ENCODE peak calls at places on chromosomes 12 and 14, in nine cellular contexts. I is AG09309, N is stomach, O is astrocyte, D is H7, B is kidney epithelial cell, K is GM23248, W is lung, C is foreskin fibroblast. H is an unnamed sample.

GRCh38 chr14:91919814-91920213 is 27.7 kb downstream of the FBLN5 start:
- DNase-seq in B (no peak), C (peak; percentile 63), I (peak; percentile 16), W (no peak), D (no peak), K (peak; percentile 84), N (no peak), O (peak; percentile 66), H (peak; percentile 63)

GRCh38 chr12:106115450-106115849 is 23.3 kb downstream of the NUAK1 start:
- DNase-seq in N (no peak), W (no peak), B (no peak), D (no peak), C (no peak), K (no peak), I (no peak), O (peak; percentile 60), H (no peak)

GRCh38 chr12:51752490-51752889 is 96.0 kb downstream of the FIGNL2 start:
- DNase-seq in W (peak; percentile 71), I (peak; percentile 83), N (peak; percentile 30), D (no peak), O (peak; percentile 87), C (peak; percentile 87), K (peak; percentile 95), B (peak; percentile 42), H (peak; percentile 39)

GRCh38 chr12:18323159-18323558 is 61.8 kb downstream of the PIK3C2G start:
- DNase-seq in B (no peak), D (no peak), N (no peak), K (peak; percentile 79), W (no peak), O (peak; percentile 39), I (no peak), C (peak; percentile 38), H (no peak)

GRCh38 chr14:74549588-74549987 is 56.0 kb downstream of the ISCA2 start:
- DNase-seq in N (no peak), I (no peak), W (no peak), O (no peak), D (no peak), C (no peak), B (no peak), K (peak; percentile 45), H (no peak)

GRCh38 chr14:105028251-105028927 is 7.5 kb upstream of the CDCA4 start:
- DNase-seq in I (no peak), D (no peak), C (no peak), W (no peak), K (peak; percentile 54), B (no peak), N (no peak), O (no peak), H (no peak)

GRCh38 chr12:106113042-106113441 is 25.7 kb downstream of the NUAK1 start:
- DNase-seq in B (no peak), D (no peak), W (no peak), I (no peak), C (no peak), O (peak; percentile 81), K (peak; percentile 93), N (no peak), H (no peak)

GRCh38 chr14:79878785-79879184 is 332.5 kb downstream of the DIO2 start:
- DNase-seq in D (no peak), I (no peak), K (no peak), O (no peak), B (no peak), N (no peak), W (no peak), C (no peak), H (no peak)

GRCh38 chr14:49687942-49688700 is at the start of gene POLE2:
- DNase-seq in D (peak; percentile 93), W (peak; percentile 75), O (peak; percentile 48), B (no peak), C (peak; percentile 58), N (peak; percentile 78), I (no peak), K (peak; percentile 83), H (peak; percentile 59)

GRCh38 chr12:76025601-76026575 is 5.7 kb downstream of the PHLDA1 start:
- DNase-seq in D (no peak), I (no peak), C (peak; percentile 71), K (peak; percentile 38), N (no peak), W (no peak), B (no peak), O (peak; percentile 51), H (no peak)

GRCh38 chr12:123005081-123005626 is 24.7 kb downstream of the ARL6IP4 start:
- DNase-seq in C (no peak), K (no peak), O (no peak), D (no peak), B (no peak), W (no peak), N (no peak), I (no peak), H (no peak)

GRCh38 chr12:40794087-40794486 is 101.8 kb downstream of the CNTN1 start:
- DNase-seq in N (no peak), D (no peak), B (no peak), O (no peak), I (no peak), C (no peak), K (no peak), W (no peak), H (no peak)

GRCh38 chr12:26274441-26275312 is 79.3 kb downstream of the SSPN start:
- DNase-seq in I (peak; percentile 99), C (peak; percentile 99), W (peak; percentile 88), K (peak; percentile 99), N (peak; percentile 85), D (no peak), B (peak; percentile 99), O (peak; percentile 99), H (peak; percentile 93)

GRCh38 chr12:107523760-107524558 is 161.6 kb upstream of the PWP1 start:
- DNase-seq in K (no peak), N (no peak), I (no peak), O (no peak), D (no peak), B (no peak), C (no peak), W (no peak), H (no peak)

GRCh38 chr12:11085419-11085818 is 6.7 kb downstream of the TAS2R43 start:
- DNase-seq in I (no peak), B (no peak), O (no peak), W (no peak), C (no peak), D (no peak), K (no peak), N (no peak), H (no peak)

GRCh38 chr12:110561471-110562201 is 21.5 kb downstream of the PPTC7 start:
- DNase-seq in C (peak; percentile 72), D (no peak), K (peak; percentile 85), O (no peak), B (no peak), W (no peak), N (no peak), I (no peak), H (no peak)

GRCh38 chr12:132743831-132744230 is 17.8 kb downstream of the ANKLE2 start:
- DNase-seq in W (no peak), I (no peak), O (no peak), C (no peak), K (no peak), D (no peak), B (no peak), N (no peak), H (no peak)

GRCh38 chr12:108691995-108692808 is 39.1 kb downstream of the CORO1C start:
- DNase-seq in K (peak; percentile 51), D (no peak), C (no peak), B (no peak), I (no peak), N (no peak), W (peak; percentile 67), O (peak; percentile 37), H (no peak)

GRCh38 chr12:108693186-108693585 is 38.1 kb downstream of the CORO1C start:
- DNase-seq in B (no peak), K (no peak), D (no peak), I (no peak), O (no peak), C (no peak), N (no peak), W (no peak), H (no peak)

GRCh38 chr12:108690799-108691153 is 40.5 kb downstream of the CORO1C start:
- DNase-seq in K (no peak), N (no peak), O (no peak), B (no peak), I (no peak), W (no peak), D (no peak), C (no peak), H (no peak)

GRCh38 chr12:108690191-108690518 is 41.2 kb downstream of the CORO1C start:
- DNase-seq in W (no peak), N (no peak), D (no peak), O (no peak), B (no peak), I (no peak), C (no peak), K (no peak), H (no peak)

GRCh38 chr12:108691154-108691994 is 39.9 kb downstream of the CORO1C start:
- DNase-seq in D (peak; percentile 51), B (peak; percentile 96), O (peak; percentile 99), C (peak; percentile 100), K (peak; percentile 100), I (peak; percentile 98), N (peak; percentile 80), W (peak; percentile 86), H (peak; percentile 98)
- H3K4me3 ChIP-seq in D (no peak overlapping the region), B (no peak overlapping the region), O (peak overlapping the region; percentile 31), C (peak overlapping the region; percentile 36), K (peak overlapping the region; percentile 56), I (peak overlapping the region; percentile 32), N (peak overlapping the region; percentile 6), W (no peak overlapping the region), H (peak overlapping the region; percentile 17)

GRCh38 chr12:92403210-92404175 is 257.8 kb upstream of the BTG1 start:
- DNase-seq in I (no peak), C (no peak), O (no peak), K (no peak), B (peak; percentile 34), D (no peak), N (no peak), W (no peak), H (no peak)
- H3K4me3 ChIP-seq in I (no peak overlapping the region), C (no peak overlapping the region), O (no peak overlapping the region), K (no peak overlapping the region), B (no peak overlapping the region), D (no peak overlapping the region), N (no peak overlapping the region), W (no peak overlapping the region), H (no peak overlapping the region)

DNA sequence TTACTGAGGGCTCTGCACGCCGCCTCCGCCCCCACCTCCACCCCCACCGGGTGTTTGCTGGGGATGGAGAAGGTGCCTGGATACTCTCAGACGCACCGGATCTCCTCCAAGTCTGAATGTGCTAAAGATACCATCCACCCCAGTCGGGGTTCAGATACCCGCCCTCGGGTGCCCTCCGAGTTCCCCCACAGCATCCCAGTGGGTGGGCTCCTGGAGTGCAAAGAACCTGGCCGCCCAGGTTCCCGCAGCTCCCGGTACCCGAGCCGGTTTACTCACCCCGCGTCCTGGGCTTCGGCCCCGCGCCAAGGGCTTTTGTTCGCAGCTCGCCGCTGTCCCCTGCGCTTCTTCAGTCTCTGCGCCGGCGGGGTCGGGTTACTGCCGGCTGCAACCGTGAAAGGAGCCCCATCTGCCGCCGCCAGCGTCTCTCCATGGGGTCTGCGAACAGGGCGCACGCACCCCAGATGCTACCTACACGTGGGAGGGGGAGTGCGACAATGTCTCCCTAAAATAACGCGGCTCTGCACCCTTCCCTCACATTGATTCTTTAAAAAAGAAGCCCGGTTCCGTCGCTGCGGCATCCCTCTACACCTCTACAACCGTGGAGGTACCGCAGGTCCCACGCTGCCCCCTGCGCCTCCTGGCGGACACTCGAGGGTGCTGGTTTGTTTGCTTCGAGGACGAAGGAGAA is at the start of gene CCDC177:
- DNase-seq in B (no peak), C (no peak), N (peak; percentile 71), O (no peak), D (peak; percentile 91), W (peak; percentile 61), I (no peak), K (peak; percentile 67), H (no peak)
- H3K4me3 ChIP-seq in B (no peak within 1 kb of the TSS), C (peak within 1 kb of the TSS; percentile 22), N (peak within 1 kb of the TSS; percentile 44), O (peak within 1 kb of the TSS; percentile 51), D (peak within 1 kb of the TSS; percentile 42), W (no peak within 1 kb of the TSS), I (peak within 1 kb of the TSS; percentile 2), K (peak within 1 kb of the TSS; percentile 26), H (no peak within 1 kb of the TSS)

GRCh38 chr14:73253721-73254120 is 16.4 kb downstream of the PAPLN start:
- DNase-seq in B (no peak), I (no peak), K (no peak), N (no peak), W (no peak), D (no peak), O (no peak), C (no peak), H (no peak)
- H3K4me3 ChIP-seq in B (no peak overlapping the region), I (no peak overlapping the region), K (no peak overlapping the region), N (no peak overlapping the region), W (no peak overlapping the region), D (no peak overlapping the region), O (no peak overlapping the region), C (no peak overlapping the region), H (no peak overlapping the region)

H was measured in tibial artery.